ENCODE peak calls at places on chromosomes 5 and 9, in six cellular contexts. G is MM.1S, N is astrocyte of the spinal cord, H is cardiac fibroblast, T is pancreas, K is epithelial cell of esophagus. U is an unnamed sample.

GRCh38 chr5:7849531-7850240 is 1.2 kb downstream of the CFAP90 start:
- DNase-seq in G (no peak), N (no peak), H (no peak), T (peak), K (peak), U (peak)

GRCh38 chr5:143268388-143268787 is 135.1 kb downstream of the NR3C1 start:
- DNase-seq in G (no peak), N (no peak), H (no peak), T (no peak), K (no peak), U (no peak)

GRCh38 chr5:91384671-91385430 is 1.7 kb upstream of the ARRDC3 start:
- DNase-seq in G (peak), N (peak), H (peak), T (no peak), K (peak), U (peak)

GRCh38 chr5:1270933-1271914 is 23.6 kb downstream of the TERT start:
- DNase-seq in G (no peak), N (no peak), H (no peak), T (no peak), K (no peak), U (no peak)

GRCh38 chr9:127295005-127295404 is 30.4 kb downstream of the GARNL3 start:
- DNase-seq in G (no peak), N (no peak), H (no peak), T (no peak), K (peak), U (no peak)

GRCh38 chr9:6414291-6414690 is 1.3 kb downstream of the UHRF2 start:
- DNase-seq in G (peak), N (peak), H (peak), T (no peak), K (peak), U (peak)

GRCh38 chr5:108653201-108653600 is 94.5 kb upstream of the FER start:
- DNase-seq in G (no peak), N (no peak), H (no peak), T (no peak), K (peak), U (no peak)

GRCh38 chr5:37667846-37668245 is 172.0 kb downstream of the GDNF start:
- DNase-seq in G (no peak), N (peak), H (peak), T (no peak), K (no peak), U (no peak)

GRCh38 chr5:160039810-160040470 is 31.0 kb downstream of the TTC1 start:
- DNase-seq in G (no peak), N (no peak), H (peak), T (no peak), K (peak), U (no peak)

GRCh38 chr9:13898957-13899356 is 415.0 kb downstream of the NFIB start:
- DNase-seq in G (no peak), N (no peak), H (no peak), T (no peak), K (no peak), U (no peak)

GRCh38 chr5:133821311-133821741 is 147.1 kb downstream of the C5orf15 start:
- DNase-seq in G (peak), N (no peak), H (no peak), T (no peak), K (no peak), U (no peak)

GRCh38 chr9:93390953-93391515 is 60.5 kb upstream of the FAM120A start:
- DNase-seq in G (no peak), N (no peak), H (no peak), T (no peak), K (peak), U (no peak)

GRCh38 chr5:112529525-112529924 is 110.4 kb upstream of the EPB41L4A start:
- DNase-seq in G (peak), N (no peak), H (peak), T (no peak), K (peak), U (no peak)

GRCh38 chr5:84688566-84688965 is 303.9 kb upstream of the EDIL3 start:
- DNase-seq in G (no peak), N (peak), H (peak), T (no peak), K (peak), U (peak)

GRCh38 chr5:132830436-132831094 is at the start of gene SHROOM1:
- DNase-seq in G (peak), N (no peak), H (peak), T (peak), K (peak), U (peak)

GRCh38 chr5:119583684-119584083 is 45.7 kb upstream of the FAM170A start:
- DNase-seq in G (no peak), N (no peak), H (peak), T (no peak), K (peak), U (peak)

GRCh38 chr5:25649628-25650265 is 1005.0 kb upstream of the CDH10 start:
- DNase-seq in G (no peak), N (no peak), H (peak), T (no peak), K (no peak), U (no peak)

GRCh38 chr5:110161162-110161561 is 471.4 kb downstream of the MAN2A1 start:
- DNase-seq in G (no peak), N (no peak), H (no peak), T (no peak), K (peak), U (no peak)

GRCh38 chr5:60455589-60455988 is 244.4 kb downstream of the DEPDC1B start:
- DNase-seq in G (no peak), N (no peak), H (no peak), T (no peak), K (peak), U (no peak)

GRCh38 chr5:122312670-122312988 is 592 bp downstream of the SNCAIP start:
- DNase-seq in G (no peak), N (peak), H (peak), T (peak), K (peak), U (peak)

GRCh38 chr9:127463891-127464290 is 12.6 kb downstream of the LRSAM1 start:
- DNase-seq in G (no peak), N (peak), H (peak), T (no peak), K (no peak), U (peak)

GRCh38 chr5:5544094-5544663 is 121.7 kb downstream of the ICE1 start:
- DNase-seq in G (no peak), N (no peak), H (no peak), T (no peak), K (no peak), U (no peak)

GRCh38 chr5:56507348-56507930 is 274.3 kb upstream of the ANKRD55 start:
- DNase-seq in G (no peak), N (no peak), H (no peak), T (no peak), K (no peak), U (no peak)

GRCh38 chr5:161548472-161549094 is 2.1 kb upstream of the GABRB2 start:
- DNase-seq in G (no peak), N (no peak), H (no peak), T (peak), K (no peak), U (peak)

GRCh38 chr9:34589656-34590375 is at the start of gene CNTFR:
- DNase-seq in G (no peak), N (no peak), H (no peak), T (no peak), K (peak), U (no peak)

GRCh38 chr5:59893061-59893435 is 478 bp downstream of the PDE4D start:
- DNase-seq in G (no peak), N (no peak), H (no peak), T (peak), K (no peak), U (peak)

GRCh38 chr9:5630038-5630507 is 1.2 kb downstream of the RIC1 start:
- DNase-seq in G (peak), N (peak), H (peak), T (no peak), K (peak), U (peak)

GRCh38 chr9:101408374-101409078 is 9.9 kb downstream of the ZNF189 start:
- DNase-seq in G (no peak), N (no peak), H (peak), T (no peak), K (no peak), U (peak)

GRCh38 chr9:29212590-29213373 is 1639.5 kb upstream of the C9orf72 start:
- DNase-seq in G (peak), N (no peak), H (no peak), T (peak), K (peak), U (no peak)

GRCh38 chr9:126397056-126397455 is 70.4 kb downstream of the MVB12B start:
- DNase-seq in G (peak), N (no peak), H (no peak), T (no peak), K (no peak), U (no peak)

GRCh38 chr9:83472764-83473163 is 65.4 kb downstream of the FRMD3 start:
- DNase-seq in G (no peak), N (no peak), H (peak), T (no peak), K (no peak), U (no peak)

GRCh38 chr9:115018547-115019435 is 88.4 kb upstream of the TNFSF8 start:
- DNase-seq in G (no peak), N (peak), H (peak), T (no peak), K (no peak), U (peak)

GRCh38 chr5:174045470-174046025 is at the start of gene NSG2:
- DNase-seq in G (peak), N (peak), H (peak), T (peak), K (peak), U (peak)

GRCh38 chr5:89988998-89989690 is 420.4 kb downstream of the CETN3 start:
- DNase-seq in G (no peak), N (peak), H (peak), T (no peak), K (no peak), U (peak)

GRCh38 chr9:27125936-27126335 is 16.9 kb downstream of the TEK start:
- DNase-seq in G (no peak), N (peak), H (no peak), T (no peak), K (peak), U (no peak)

GRCh38 chr9:136565075-136565721 is 19.4 kb upstream of the NOTCH1 start:
- DNase-seq in G (no peak), N (no peak), H (no peak), T (no peak), K (no peak), U (peak)

GRCh38 chr5:167731951-167732350 is 559.5 kb upstream of the WWC1 start:
- DNase-seq in G (no peak), N (no peak), H (no peak), T (no peak), K (no peak), U (no peak)

GRCh38 chr9:33290994-33291397 is 680 bp downstream of the NFX1 start:
- DNase-seq in G (peak), N (no peak), H (no peak), T (no peak), K (peak), U (no peak)

GRCh38 chr9:33297455-33297854 is 7.1 kb downstream of the NFX1 start:
- DNase-seq in G (peak), N (no peak), H (no peak), T (no peak), K (peak), U (no peak)

GRCh38 chr9:33293782-33294181 is 3.5 kb downstream of the NFX1 start:
- DNase-seq in G (no peak), N (no peak), H (no peak), T (no peak), K (no peak), U (no peak)

GRCh38 chr9:33295571-33295970 is 5.3 kb downstream of the NFX1 start:
- DNase-seq in G (no peak), N (no peak), H (no peak), T (no peak), K (no peak), U (no peak)

GRCh38 chr9:33294670-33295432 is 4.5 kb downstream of the NFX1 start:
- DNase-seq in G (no peak), N (no peak), H (no peak), T (no peak), K (no peak), U (no peak)
- H3K4me3 ChIP-seq in G (no peak), N (no peak), H (no peak), T (no peak), K (no peak), U (no peak)

GRCh38 chr5:52356311-52356918 is 431.3 kb upstream of the ITGA1 start:
- DNase-seq in G (peak), N (peak), H (peak), T (no peak), K (peak), U (no peak)
- TF ChIP-seq CTCF in G (peak), N (peak), H (peak), T (peak), K (peak), U (peak)

GRCh38 chr5:68953885-68954617 is 139.8 kb upstream of the SLC30A5 start:
- DNase-seq in G (no peak), N (no peak), H (peak), T (no peak), K (no peak), U (peak)
- H3K4me3 ChIP-seq in G (no peak), N (no peak), H (no peak), T (no peak), K (no peak), U (no peak)

DNA sequence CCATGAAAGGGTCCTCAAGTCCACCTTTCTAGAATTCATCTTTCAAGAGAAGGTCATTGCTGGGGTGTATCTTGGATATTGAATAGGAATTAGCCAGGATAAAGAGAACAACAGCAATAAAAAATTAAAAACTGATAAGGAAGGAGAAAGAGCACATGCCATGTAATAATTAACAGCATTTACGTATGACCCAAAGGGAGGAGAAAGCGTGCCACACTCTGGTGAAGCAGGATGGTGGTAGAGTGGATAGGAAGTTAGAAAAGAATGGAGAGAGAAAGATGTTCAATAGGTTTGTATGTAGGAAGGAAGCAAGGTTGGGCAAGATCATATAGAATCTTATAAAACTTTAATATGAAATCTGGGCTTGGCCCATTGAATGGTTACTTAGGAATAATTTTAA is 751.5 kb downstream of the MAT2B start:
- DNase-seq in G (no peak), N (no peak), H (no peak), T (no peak), K (no peak), U (no peak)
- TF ChIP-seq CTCF in G (no peak), N (no peak), H (no peak), T (no peak), K (no peak), U (no peak)

GRCh38 chr5:98504488-98504887 is 269.0 kb upstream of the RGMB start:
- DNase-seq in G (no peak), N (no peak), H (no peak), T (no peak), K (no peak), U (no peak)

GRCh38 chr5:98510601-98511000 is 262.9 kb upstream of the RGMB start:
- DNase-seq in G (no peak), N (no peak), H (no peak), T (no peak), K (no peak), U (no peak)

GRCh38 chr5:98514106-98514665 is 259.3 kb upstream of the RGMB start:
- DNase-seq in G (no peak), N (no peak), H (peak), T (no peak), K (no peak), U (peak)

GRCh38 chr5:98513378-98513777 is 260.1 kb upstream of the RGMB start:
- DNase-seq in G (no peak), N (no peak), H (no peak), T (no peak), K (no peak), U (no peak)

GRCh38 chr5:98510111-98510510 is 263.4 kb upstream of the RGMB start:
- DNase-seq in G (no peak), N (no peak), H (peak), T (no peak), K (peak), U (no peak)
- H3K4me3 ChIP-seq in G (no peak), N (no peak), H (no peak), T (no peak), K (no peak), U (no peak)

DNA sequence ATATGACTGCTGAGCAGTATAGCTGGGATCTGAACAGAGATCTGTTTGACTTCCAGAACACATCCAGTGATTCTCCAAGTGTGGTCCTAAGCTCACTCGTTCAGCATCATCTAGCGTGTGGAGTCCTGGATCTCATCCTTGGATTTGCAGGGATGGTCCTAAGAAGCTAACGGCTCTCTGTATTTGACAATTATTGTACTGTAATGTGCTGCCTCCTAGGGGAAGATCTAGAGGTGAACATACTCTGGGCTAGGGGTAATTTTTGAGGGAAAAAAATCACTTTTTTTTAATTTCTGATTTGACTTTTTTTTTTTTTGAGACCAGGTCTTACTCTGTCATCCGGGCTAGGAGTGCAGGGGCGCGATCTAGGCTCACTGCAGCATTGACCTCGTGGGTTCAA is 1.5 kb downstream of the SLC26A2 start:
- DNase-seq in G (peak), N (peak), H (peak), T (no peak), K (peak), U (peak)
- TF ChIP-seq CTCF in G (peak), N (peak), H (peak), T (no peak), K (peak), U (peak)

U was measured in osteoblast.